ENCODE peak calls at places on chromosomes 5 and 9, in eight cellular contexts. K is CD8-positive, alpha-beta memory T cell; G is T47D; S is uterus; V is T-helper 2 cell; W is GM13977; Z is kidney tubule cell; A is NCI-H774. J is an unnamed sample.

GRCh38 chr5:92945630-92946097 is 635.4 kb downstream of the NR2F1-AS1 start:
- DNase-seq in W (no peak), S (no peak), G (no peak), V (no peak), K (no peak), A (no peak), Z (peak), J (no peak)

GRCh38 chr9:33690156-33690908 is 105.0 kb upstream of the PRSS3 start:
- DNase-seq in W (no peak), A (no peak), K (no peak), Z (no peak), V (no peak), G (no peak), S (no peak), J (no peak)

GRCh38 chr5:143561248-143561647 is 157.8 kb upstream of the NR3C1 start:
- DNase-seq in S (no peak), G (no peak), V (no peak), A (no peak), K (no peak), Z (no peak), W (no peak), J (no peak)

GRCh38 chr9:135100241-135101067 is 13.0 kb downstream of the OLFM1 start:
- DNase-seq in S (no peak), K (no peak), W (no peak), A (no peak), G (no peak), Z (no peak), V (no peak), J (no peak)

GRCh38 chr5:149381986-149382338 is 2.9 kb upstream of the IL17B start:
- DNase-seq in A (peak), Z (peak), S (peak), G (peak), K (peak), W (peak), V (peak), J (no peak)

GRCh38 chr9:78363221-78363620 is 66.3 kb downstream of the PSAT1 start:
- DNase-seq in K (no peak), Z (no peak), G (no peak), A (no peak), S (no peak), V (no peak), W (no peak), J (no peak)

GRCh38 chr9:130186051-130186450 is 13.8 kb downstream of the NCS1 start:
- DNase-seq in S (peak), K (no peak), Z (no peak), A (no peak), V (no peak), W (no peak), G (no peak), J (no peak)

GRCh38 chr5:140295414-140295813 is 7.5 kb downstream of the PFDN1 start:
- DNase-seq in A (no peak), S (peak), G (no peak), K (no peak), Z (peak), V (no peak), W (no peak), J (no peak)

GRCh38 chr9:72127753-72128152 is 21.5 kb upstream of the GDA start:
- DNase-seq in V (no peak), Z (no peak), K (no peak), A (no peak), G (no peak), W (no peak), S (no peak), J (no peak)

GRCh38 chr5:163916376-163916775 is 411.0 kb downstream of the MAT2B start:
- DNase-seq in K (no peak), W (peak), V (no peak), S (no peak), Z (no peak), G (no peak), A (no peak), J (peak)

GRCh38 chr5:98492258-98492657 is 281.2 kb upstream of the RGMB start:
- DNase-seq in W (no peak), A (no peak), Z (peak), S (no peak), V (no peak), G (no peak), K (no peak), J (no peak)

GRCh38 chr5:134092875-134093274 is 21.6 kb upstream of the TCF7 start:
- DNase-seq in Z (peak), S (no peak), W (no peak), K (no peak), A (no peak), V (no peak), G (no peak), J (no peak)

GRCh38 chr9:130633336-130634190 is 30.8 kb upstream of the PRDM12 start:
- DNase-seq in S (no peak), A (no peak), Z (no peak), K (no peak), V (no peak), G (no peak), W (no peak), J (no peak)

GRCh38 chr5:123028222-123028621 is 8.3 kb downstream of the PPIC start:
- DNase-seq in Z (no peak), A (no peak), W (no peak), S (peak), G (no peak), K (no peak), V (no peak), J (no peak)

GRCh38 chr5:178293815-178294214 is 61.2 kb upstream of the PHYKPL start:
- DNase-seq in Z (no peak), G (no peak), W (no peak), V (no peak), S (no peak), A (no peak), K (no peak), J (no peak)

GRCh38 chr9:26264709-26265601 is 586.7 kb upstream of the TUSC1 start:
- DNase-seq in V (no peak), A (no peak), G (no peak), S (no peak), Z (peak), K (no peak), W (no peak), J (no peak)

GRCh38 chr5:42520203-42520602 is 97.0 kb downstream of the GHR start:
- DNase-seq in W (no peak), V (no peak), G (no peak), Z (no peak), S (no peak), A (no peak), K (no peak), J (no peak)

GRCh38 chr9:35651964-35652828 is 1.5 kb upstream of the SIT1 start:
- DNase-seq in V (no peak), W (no peak), G (no peak), A (peak), K (no peak), S (no peak), Z (peak), J (no peak)

GRCh38 chr9:114652776-114653555 is 4.6 kb downstream of the TEX53 start:
- DNase-seq in Z (peak), S (no peak), G (no peak), V (no peak), A (no peak), K (no peak), W (no peak), J (no peak)

GRCh38 chr5:179120421-179120861 is 60.3 kb downstream of the ZNF354C start:
- DNase-seq in A (no peak), K (no peak), V (no peak), G (no peak), W (no peak), Z (no peak), S (no peak), J (no peak)

GRCh38 chr9:137023157-137023556 is 4.9 kb downstream of the ABCA2 start:
- DNase-seq in K (no peak), A (no peak), Z (no peak), S (no peak), W (no peak), V (no peak), G (no peak), J (no peak)